ENCODE peak calls at places on chromosomes 6 and 20, in five cellular contexts. N is tibial nerve, X is small intestine, S is Caki2, G is 8988T. M is an unnamed sample.

GRCh38 chr6:160080097-160080496 is 41.5 kb upstream of the SLC22A1 start:
- DNase-seq in X (no peak), N (no peak), S (no peak), G (no peak), M (no peak)

GRCh38 chr20:29298759-29299613 is 1958.5 kb upstream of the DEFB115 start:
- DNase-seq in G (no peak), S (no peak), X (no peak), N (no peak), M (no peak)

GRCh38 chr6:120354452-120355098 is 979.7 kb downstream of the TBC1D32 start:
- DNase-seq in S (no peak), G (no peak), N (no peak), X (no peak), M (no peak)

GRCh38 chr6:158143700-158144099 is 24.4 kb downstream of the SERAC1 start:
- DNase-seq in X (peak), N (no peak), G (no peak), S (no peak), M (no peak)

GRCh38 chr20:49768204-49769124 is 44.2 kb upstream of the SLC9A8 start:
- DNase-seq in N (peak), S (peak), X (peak), G (no peak), M (peak)

GRCh38 chr6:154403803-154404202 is 47.2 kb upstream of the IPCEF1 start:
- DNase-seq in S (peak), G (no peak), X (no peak), N (no peak), M (no peak)

GRCh38 chr6:72784581-72784980 is 162.7 kb downstream of the KCNQ5 start:
- DNase-seq in G (no peak), X (no peak), S (no peak), N (no peak), M (no peak)

GRCh38 chr20:20604907-20605306 is 107.5 kb downstream of the RALGAPA2 start:
- DNase-seq in G (no peak), S (no peak), N (no peak), X (no peak), M (no peak)

GRCh38 chr20:25230177-25230831 is 17.6 kb upstream of the PYGB start:
- DNase-seq in G (no peak), S (no peak), X (no peak), N (no peak), M (peak)

GRCh38 chr20:21096321-21097043 is 9.7 kb downstream of the LINC00237 start:
- DNase-seq in X (peak), G (no peak), N (no peak), S (no peak), M (no peak)

GRCh38 chr6:90790696-90791095 is 203.8 kb upstream of the MAP3K7 start:
- DNase-seq in N (no peak), S (no peak), G (peak), X (no peak), M (no peak)

GRCh38 chr20:24445510-24446170 is 23.8 kb upstream of the SYNDIG1 start:
- DNase-seq in N (no peak), G (no peak), X (no peak), S (no peak), M (no peak)

GRCh38 chr6:96537726-96538125 is 16.1 kb downstream of the UFL1 start:
- DNase-seq in N (no peak), S (no peak), G (no peak), X (no peak), M (no peak)

GRCh38 chr6:26571592-26572296 is 25.0 kb upstream of the ABT1 start:
- DNase-seq in X (peak), N (peak), S (peak), G (no peak), M (peak)

GRCh38 chr20:35474504-35474903 is 19.1 kb downstream of the CEP250 start:
- DNase-seq in S (no peak), G (no peak), X (peak), N (no peak), M (no peak)

GRCh38 chr6:97203343-97203742 is 79.7 kb downstream of the MMS22L start:
- DNase-seq in X (no peak), G (no peak), N (no peak), S (no peak), M (no peak)

GRCh38 chr6:149079911-149080501 is 237.5 kb upstream of the TAB2 start:
- DNase-seq in G (no peak), X (no peak), S (no peak), N (peak), M (peak)

GRCh38 chr20:49865559-49865958 is 49.8 kb downstream of the SPATA2 start:
- DNase-seq in X (no peak), N (no peak), S (no peak), G (no peak), M (no peak)

GRCh38 chr6:15461127-15461944 is 201.5 kb downstream of the DTNBP1 start:
- DNase-seq in X (peak), N (no peak), G (no peak), S (no peak), M (no peak)

GRCh38 chr6:94196891-94197290 is 777.5 kb upstream of the EPHA7 start:
- DNase-seq in X (no peak), G (no peak), S (no peak), N (no peak), M (no peak)

GRCh38 chr6:140879861-140880260 is 1252.9 kb upstream of the GJE1 start:
- DNase-seq in N (no peak), X (no peak), G (no peak), S (peak), M (no peak)

GRCh38 chr6:47403801-47404200 is 73.8 kb upstream of the CD2AP start:
- DNase-seq in S (no peak), N (no peak), X (peak), G (no peak), M (no peak)

GRCh38 chr20:37901667-37902503 is 1.0 kb upstream of the VSTM2L start:
- DNase-seq in S (peak), N (no peak), X (peak), G (peak), M (no peak)

GRCh38 chr6:68632620-68633195 is 2.4 kb upstream of the ADGRB3 start:
- DNase-seq in X (no peak), N (no peak), S (no peak), G (no peak), M (no peak)

GRCh38 chr6:158457616-158458278 is 102.1 kb upstream of the TMEM181 start:
- DNase-seq in S (no peak), G (no peak), N (no peak), X (peak), M (no peak)

GRCh38 chr6:145898376-145898775 is 65.8 kb downstream of the SHPRH start:
- DNase-seq in S (no peak), X (no peak), G (no peak), N (no peak), M (no peak)

GRCh38 chr6:54846243-54846856 is at the start of gene FAM83B:
- DNase-seq in X (peak), G (peak), S (no peak), N (no peak), M (no peak)

GRCh38 chr6:33926451-33926850 is 122.6 kb upstream of the MLN start:
- DNase-seq in G (no peak), X (no peak), N (no peak), S (no peak), M (no peak)